ENCODE peak calls at places on chromosomes 12 and 14, in six cellular contexts. One of them, this sample, is unnamed. For H3K4me1, the result is how much of the 10 kb centered on the place peaks cover.

GRCh38 chr14:66884149-66884548 is 305.1 kb upstream of the GARIN2 start:
- DNase-seq in endodermal cell: no peak
- DNase-seq in right lobe of liver: no peak
- DNase-seq in esophagus squamous epithelium: no peak
- DNase-seq in tibial artery: no peak
- DNase-seq in SK-N-SH: no peak
- DNase-seq in this sample: no peak

GRCh38 chr14:75497191-75497590 is 25.1 kb upstream of the BATF start:
- DNase-seq in endodermal cell: no peak
- DNase-seq in right lobe of liver: no peak
- DNase-seq in esophagus squamous epithelium: no peak
- DNase-seq in tibial artery: no peak
- DNase-seq in SK-N-SH: no peak
- DNase-seq in this sample: peak

GRCh38 chr14:51430600-51430999 is 190.6 kb downstream of the TMX1 start:
- DNase-seq in endodermal cell: no peak
- DNase-seq in right lobe of liver: no peak
- DNase-seq in esophagus squamous epithelium: no peak
- DNase-seq in tibial artery: no peak
- DNase-seq in SK-N-SH: no peak
- DNase-seq in this sample: no peak

GRCh38 chr12:121391619-121392324 is 8.1 kb upstream of the RNF34 start:
- DNase-seq in endodermal cell: no peak
- DNase-seq in right lobe of liver: no peak
- DNase-seq in esophagus squamous epithelium: no peak
- DNase-seq in tibial artery: no peak
- DNase-seq in SK-N-SH: peak
- DNase-seq in this sample: no peak

GRCh38 chr12:51890511-51891171 is 2.7 kb downstream of the ANKRD33 start:
- DNase-seq in endodermal cell: peak
- DNase-seq in right lobe of liver: no peak
- DNase-seq in esophagus squamous epithelium: no peak
- DNase-seq in tibial artery: peak
- DNase-seq in SK-N-SH: peak
- DNase-seq in this sample: no peak

GRCh38 chr14:53581497-53581896 is 375.1 kb downstream of the BMP4 start:
- DNase-seq in endodermal cell: no peak
- DNase-seq in right lobe of liver: no peak
- DNase-seq in esophagus squamous epithelium: no peak
- DNase-seq in tibial artery: no peak
- DNase-seq in SK-N-SH: no peak
- DNase-seq in this sample: no peak

GRCh38 chr12:50251619-50252300 is 31.6 kb downstream of the LIMA1 start:
- DNase-seq in endodermal cell: no peak
- DNase-seq in right lobe of liver: no peak
- DNase-seq in esophagus squamous epithelium: no peak
- DNase-seq in tibial artery: no peak
- DNase-seq in SK-N-SH: no peak
- DNase-seq in this sample: no peak

GRCh38 chr14:106228541-106229158 is 702.3 kb downstream of the TMEM121 start:
- DNase-seq in endodermal cell: no peak
- DNase-seq in right lobe of liver: no peak
- DNase-seq in esophagus squamous epithelium: no peak
- DNase-seq in tibial artery: no peak
- DNase-seq in SK-N-SH: no peak
- DNase-seq in this sample: no peak

GRCh38 chr12:7015555-7016370 is 2.5 kb downstream of the LPCAT3 start:
- DNase-seq in endodermal cell: no peak
- DNase-seq in right lobe of liver: no peak
- DNase-seq in esophagus squamous epithelium: no peak
- DNase-seq in tibial artery: no peak
- DNase-seq in SK-N-SH: no peak
- DNase-seq in this sample: no peak

GRCh38 chr12:70277973-70278372 is 34.7 kb downstream of the CNOT2 start:
- DNase-seq in endodermal cell: no peak
- DNase-seq in right lobe of liver: no peak
- DNase-seq in esophagus squamous epithelium: no peak
- DNase-seq in tibial artery: no peak
- DNase-seq in SK-N-SH: no peak
- DNase-seq in this sample: no peak

GRCh38 chr14:100333311-100333710 is 10.2 kb downstream of the SLC25A47 start:
- DNase-seq in endodermal cell: no peak
- DNase-seq in right lobe of liver: no peak
- DNase-seq in esophagus squamous epithelium: no peak
- DNase-seq in tibial artery: no peak
- DNase-seq in SK-N-SH: no peak
- DNase-seq in this sample: no peak

GRCh38 chr12:121784460-121784859 is 9.0 kb downstream of the RHOF start:
- DNase-seq in endodermal cell: no peak
- DNase-seq in right lobe of liver: no peak
- DNase-seq in esophagus squamous epithelium: no peak
- DNase-seq in tibial artery: no peak
- DNase-seq in SK-N-SH: no peak
- DNase-seq in this sample: peak

GRCh38 chr14:71701990-71702389 is 230.2 kb upstream of the RGS6 start:
- DNase-seq in endodermal cell: no peak
- DNase-seq in right lobe of liver: no peak
- DNase-seq in esophagus squamous epithelium: no peak
- DNase-seq in tibial artery: no peak
- DNase-seq in SK-N-SH: no peak
- DNase-seq in this sample: no peak

GRCh38 chr14:74275265-74275841 is 27.4 kb downstream of the ABCD4 start:
- DNase-seq in endodermal cell: no peak
- DNase-seq in right lobe of liver: no peak
- DNase-seq in esophagus squamous epithelium: no peak
- DNase-seq in tibial artery: no peak
- DNase-seq in SK-N-SH: no peak
- DNase-seq in this sample: peak

GRCh38 chr12:49939307-49939706 is 11.2 kb upstream of the AQP2 start:
- DNase-seq in endodermal cell: no peak
- DNase-seq in right lobe of liver: no peak
- DNase-seq in esophagus squamous epithelium: no peak
- DNase-seq in tibial artery: no peak
- DNase-seq in SK-N-SH: no peak
- DNase-seq in this sample: no peak

GRCh38 chr12:78725951-78726550 is 138.5 kb upstream of the SYT1 start:
- DNase-seq in endodermal cell: no peak
- DNase-seq in right lobe of liver: no peak
- DNase-seq in esophagus squamous epithelium: no peak
- DNase-seq in tibial artery: no peak
- DNase-seq in SK-N-SH: no peak
- DNase-seq in this sample: no peak

DNA sequence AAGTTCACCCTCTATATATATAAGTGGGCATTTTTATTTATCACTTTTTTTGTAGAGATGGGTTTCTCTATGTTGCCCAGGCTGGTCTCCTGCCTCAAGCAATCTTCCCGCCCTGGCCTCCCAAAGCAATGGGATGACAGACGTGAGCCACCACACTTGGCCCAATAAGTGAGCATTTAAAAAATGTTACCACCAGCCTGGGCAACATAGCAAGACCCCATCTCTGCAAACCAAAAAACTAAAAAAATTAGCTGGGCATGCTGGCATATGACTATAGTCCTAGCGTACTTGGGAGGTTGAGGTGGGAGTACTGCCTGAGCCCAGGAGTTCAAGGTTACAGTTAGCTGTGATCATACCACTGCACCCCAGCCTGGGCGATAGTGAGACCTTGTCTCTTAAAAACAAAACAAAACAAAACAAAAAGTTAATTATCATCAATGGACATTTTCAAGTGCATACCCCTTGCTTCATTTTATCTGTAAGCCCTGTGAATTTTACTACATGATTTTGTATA is 23.7 kb downstream of the UBE2N start:
- DNase-seq in endodermal cell: no peak
- DNase-seq in right lobe of liver: no peak
- DNase-seq in esophagus squamous epithelium: no peak
- DNase-seq in tibial artery: no peak
- DNase-seq in SK-N-SH: no peak
- DNase-seq in this sample: no peak
- H3K4me1 ChIP-seq in endodermal cell: under half
- H3K4me1 ChIP-seq in right lobe of liver: under half
- H3K4me1 ChIP-seq in esophagus squamous epithelium: under half
- H3K4me1 ChIP-seq in tibial artery: under half
- H3K4me1 ChIP-seq in SK-N-SH: under half
- H3K4me1 ChIP-seq in this sample: half or more

GRCh38 chr14:97532052-97532451 is 734.9 kb downstream of the VRK1 start:
- DNase-seq in endodermal cell: no peak
- DNase-seq in right lobe of liver: no peak
- DNase-seq in esophagus squamous epithelium: no peak
- DNase-seq in tibial artery: no peak
- DNase-seq in SK-N-SH: no peak
- DNase-seq in this sample: no peak
- H3K4me3 ChIP-seq in endodermal cell: no peak
- H3K4me3 ChIP-seq in right lobe of liver: no peak
- H3K4me3 ChIP-seq in esophagus squamous epithelium: no peak
- H3K4me3 ChIP-seq in tibial artery: no peak
- H3K4me3 ChIP-seq in SK-N-SH: no peak
- H3K4me3 ChIP-seq in this sample: no peak

GRCh38 chr12:9919443-9919842 is 12.7 kb downstream of the CLEC2A start:
- DNase-seq in endodermal cell: no peak
- DNase-seq in right lobe of liver: no peak
- DNase-seq in esophagus squamous epithelium: no peak
- DNase-seq in tibial artery: no peak
- DNase-seq in SK-N-SH: no peak
- DNase-seq in this sample: no peak
- H3K4me1 ChIP-seq in endodermal cell: under half
- H3K4me1 ChIP-seq in right lobe of liver: under half
- H3K4me1 ChIP-seq in esophagus squamous epithelium: under half
- H3K4me1 ChIP-seq in tibial artery: under half
- H3K4me1 ChIP-seq in SK-N-SH: under half
- H3K4me1 ChIP-seq in this sample: under half

GRCh38 chr12:48156648-48157015 is 683 bp downstream of the ASB8 start:
- DNase-seq in endodermal cell: no peak
- DNase-seq in right lobe of liver: no peak
- DNase-seq in esophagus squamous epithelium: no peak
- DNase-seq in tibial artery: no peak
- DNase-seq in SK-N-SH: no peak
- DNase-seq in this sample: no peak

GRCh38 chr12:48157016-48157888 is at the start of gene ASB8:
- DNase-seq in endodermal cell: peak
- DNase-seq in right lobe of liver: peak
- DNase-seq in esophagus squamous epithelium: peak
- DNase-seq in tibial artery: peak
- DNase-seq in SK-N-SH: peak
- DNase-seq in this sample: peak

GRCh38 chr12:48159976-48160525 is 2.7 kb upstream of the ASB8 start:
- DNase-seq in endodermal cell: no peak
- DNase-seq in right lobe of liver: no peak
- DNase-seq in esophagus squamous epithelium: no peak
- DNase-seq in tibial artery: no peak
- DNase-seq in SK-N-SH: no peak
- DNase-seq in this sample: no peak

GRCh38 chr12:48160807-48161206 is 3.5 kb upstream of the ASB8 start:
- DNase-seq in endodermal cell: no peak
- DNase-seq in right lobe of liver: no peak
- DNase-seq in esophagus squamous epithelium: no peak
- DNase-seq in tibial artery: no peak
- DNase-seq in SK-N-SH: no peak
- DNase-seq in this sample: no peak

GRCh38 chr12:48157889-48158370 is 615 bp upstream of the ASB8 start:
- DNase-seq in endodermal cell: peak
- DNase-seq in right lobe of liver: no peak
- DNase-seq in esophagus squamous epithelium: no peak
- DNase-seq in tibial artery: no peak
- DNase-seq in SK-N-SH: no peak
- DNase-seq in this sample: no peak
- H3K4me3 ChIP-seq in endodermal cell: peak
- H3K4me3 ChIP-seq in right lobe of liver: peak
- H3K4me3 ChIP-seq in esophagus squamous epithelium: peak
- H3K4me3 ChIP-seq in tibial artery: peak
- H3K4me3 ChIP-seq in SK-N-SH: peak
- H3K4me3 ChIP-seq in this sample: peak

GRCh38 chr12:32519047-32519446 is 119.7 kb downstream of the FGD4 start:
- DNase-seq in endodermal cell: no peak
- DNase-seq in right lobe of liver: no peak
- DNase-seq in esophagus squamous epithelium: no peak
- DNase-seq in tibial artery: no peak
- DNase-seq in SK-N-SH: no peak
- DNase-seq in this sample: no peak

GRCh38 chr12:32522322-32523221 is 123.2 kb downstream of the FGD4 start:
- DNase-seq in endodermal cell: no peak
- DNase-seq in right lobe of liver: no peak
- DNase-seq in esophagus squamous epithelium: no peak
- DNase-seq in tibial artery: no peak
- DNase-seq in SK-N-SH: no peak
- DNase-seq in this sample: no peak

GRCh38 chr12:32515137-32515860 is 115.9 kb downstream of the FGD4 start:
- DNase-seq in endodermal cell: peak
- DNase-seq in right lobe of liver: no peak
- DNase-seq in esophagus squamous epithelium: no peak
- DNase-seq in tibial artery: no peak
- DNase-seq in SK-N-SH: no peak
- DNase-seq in this sample: no peak

GRCh38 chr12:32516230-32516629 is 116.9 kb downstream of the FGD4 start:
- DNase-seq in endodermal cell: no peak
- DNase-seq in right lobe of liver: no peak
- DNase-seq in esophagus squamous epithelium: no peak
- DNase-seq in tibial artery: no peak
- DNase-seq in SK-N-SH: no peak
- DNase-seq in this sample: no peak

DNA sequence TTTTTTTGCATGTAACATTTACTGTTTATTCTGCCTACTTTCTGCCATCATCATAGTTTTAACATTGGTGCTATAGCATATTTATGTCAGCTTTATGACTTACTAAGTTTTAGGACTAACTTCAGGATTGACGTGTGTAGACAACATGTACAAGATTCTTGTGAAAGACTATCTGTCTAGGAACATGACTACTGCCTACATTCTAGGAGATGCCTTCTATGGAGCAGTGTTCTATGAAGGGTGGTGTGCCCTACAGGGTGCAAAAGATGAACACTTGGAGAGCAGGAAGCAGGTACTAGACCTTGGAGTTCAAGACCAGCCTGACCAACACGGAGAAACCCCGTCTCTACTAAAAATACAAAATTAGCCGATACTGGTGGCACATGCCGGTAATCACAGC is 118.6 kb downstream of the FGD4 start:
- DNase-seq in endodermal cell: no peak
- DNase-seq in right lobe of liver: no peak
- DNase-seq in esophagus squamous epithelium: no peak
- DNase-seq in tibial artery: no peak
- DNase-seq in SK-N-SH: no peak
- DNase-seq in this sample: no peak
- H3K4me1 ChIP-seq in endodermal cell: under half
- H3K4me1 ChIP-seq in right lobe of liver: under half
- H3K4me1 ChIP-seq in esophagus squamous epithelium: under half
- H3K4me1 ChIP-seq in tibial artery: under half
- H3K4me1 ChIP-seq in SK-N-SH: under half
- H3K4me1 ChIP-seq in this sample: under half

This sample was measured in CD8-positive, alpha-beta memory T cell.